ENCODE peak calls at places on chromosomes 4 and X, in nine cellular contexts. D is fibroblast of lung, F is cardiac muscle cell, Y is upper lobe of right lung, A is Peyer's patch, G is stomach, C is HCT116, W is heart left ventricle, Q is colonic mucosa. X is an unnamed sample.

GRCh38 chr4:14856076-14856926 is 146.0 kb upstream of the CPEB2 start:
- DNase-seq in Q (peak; percentile 79), C (peak; percentile 86), W (peak; percentile 31), Y (no peak), A (no peak), G (peak; percentile 58), F (peak; percentile 96), D (peak; percentile 100), X (peak; percentile 21)

GRCh38 chrX:19840899-19841648 is 46.3 kb downstream of the SH3KBP1 start:
- DNase-seq in A (no peak), F (no peak), Q (no peak), C (no peak), D (peak; percentile 18), G (no peak), W (no peak), Y (no peak), X (no peak)

GRCh38 chr4:182478475-182478874 is 235.3 kb downstream of the TENM3 start:
- DNase-seq in A (no peak), W (no peak), C (peak; percentile 16), D (peak; percentile 28), F (peak; percentile 64), Y (no peak), Q (no peak), G (no peak), X (no peak)

GRCh38 chr4:125322363-125322730 is 7.6 kb downstream of the FAT4 start:
- DNase-seq in C (no peak), F (peak; percentile 73), D (peak; percentile 72), A (no peak), G (no peak), Y (no peak), Q (no peak), W (no peak), X (no peak)

GRCh38 chr4:118729287-118730286 is 44.4 kb downstream of the METTL14 start:
- DNase-seq in Y (no peak), F (peak; percentile 59), C (no peak), W (no peak), Q (no peak), D (peak; percentile 82), G (no peak), A (no peak), X (no peak)

GRCh38 chrX:118974908-118975671 is 672 bp downstream of the LONRF3 start:
- DNase-seq in Q (peak; percentile 62), A (peak; percentile 73), F (peak; percentile 30), D (peak; percentile 10), W (peak; percentile 9), Y (peak; percentile 82), C (no peak), G (peak; percentile 68), X (peak; percentile 6)

GRCh38 chr4:98181815-98182214 is 38.5 kb upstream of the STPG2 start:
- DNase-seq in F (peak; percentile 37), W (no peak), A (no peak), Y (no peak), C (no peak), G (no peak), D (peak; percentile 19), Q (no peak), X (no peak)

GRCh38 chr4:54473077-54473545 is 184.6 kb upstream of the KIT start:
- DNase-seq in A (no peak), D (no peak), G (peak; percentile 27), W (no peak), C (no peak), F (no peak), Y (no peak), Q (no peak), X (no peak)

GRCh38 chr4:37383579-37384229 is 139.2 kb downstream of the NWD2 start:
- DNase-seq in D (peak; percentile 6), Y (no peak), C (peak; percentile 36), F (peak; percentile 40), A (no peak), G (no peak), Q (peak; percentile 54), W (no peak), X (peak; percentile 8)

GRCh38 chr4:30912098-30912719 is 192.0 kb downstream of the PCDH7 start:
- DNase-seq in Q (no peak), C (no peak), D (peak; percentile 77), W (no peak), Y (no peak), G (no peak), A (no peak), F (no peak), X (no peak)

GRCh38 chr4:8820178-8821102 is 51.2 kb downstream of the HMX1 start:
- DNase-seq in Y (peak; percentile 40), C (no peak), A (no peak), D (no peak), W (no peak), G (peak; percentile 14), F (no peak), Q (peak; percentile 15), X (no peak)

GRCh38 chr4:2805712-2806391 is 13.0 kb downstream of the SH3BP2 start:
- DNase-seq in C (no peak), W (peak; percentile 76), A (peak; percentile 95), G (peak; percentile 93), Y (peak; percentile 91), D (no peak), Q (peak; percentile 96), F (peak; percentile 29), X (peak; percentile 76)

GRCh38 chr4:183823394-183823793 is 81.7 kb upstream of the STOX2 start:
- DNase-seq in W (no peak), Q (no peak), C (no peak), D (peak; percentile 85), G (no peak), F (peak; percentile 89), Y (no peak), A (no peak), X (no peak)

GRCh38 chrX:145821291-145821897 is 3.8 kb downstream of the SLITRK2 start:
- DNase-seq in C (no peak), Y (no peak), Q (no peak), D (no peak), G (no peak), F (no peak), W (no peak), A (no peak), X (no peak)

GRCh38 chrX:145823132-145823531 is 5.5 kb downstream of the SLITRK2 start:
- DNase-seq in W (no peak), Y (no peak), A (no peak), D (no peak), Q (no peak), C (no peak), G (no peak), F (no peak), X (no peak)

GRCh38 chrX:145821898-145822567 is 4.4 kb downstream of the SLITRK2 start:
- DNase-seq in G (no peak), W (no peak), Q (no peak), D (no peak), Y (no peak), C (no peak), A (no peak), F (no peak), X (no peak)

GRCh38 chrX:145818522-145819075 is 970 bp downstream of the SLITRK2 start:
- DNase-seq in W (no peak), D (no peak), G (no peak), C (no peak), F (no peak), Y (no peak), Q (no peak), A (no peak), X (no peak)

GRCh38 chrX:145820825-145821224 is 3.2 kb downstream of the SLITRK2 start:
- DNase-seq in F (no peak), Y (no peak), D (no peak), W (no peak), Q (no peak), G (no peak), A (no peak), C (no peak), X (no peak)
- H3K27me3 ChIP-seq in F (peaks cover 77% of the 10 kb centered on the region), Y (no peaks in the 10 kb centered on the region), D (peaks cover 2% of the 10 kb centered on the region), W (peaks cover 9% of the 10 kb centered on the region), Q (peaks cover 8% of the 10 kb centered on the region), G (peaks cover 61% of the 10 kb centered on the region), A (no peaks in the 10 kb centered on the region), C (no peaks in the 10 kb centered on the region), X (no peaks in the 10 kb centered on the region)

DNA sequence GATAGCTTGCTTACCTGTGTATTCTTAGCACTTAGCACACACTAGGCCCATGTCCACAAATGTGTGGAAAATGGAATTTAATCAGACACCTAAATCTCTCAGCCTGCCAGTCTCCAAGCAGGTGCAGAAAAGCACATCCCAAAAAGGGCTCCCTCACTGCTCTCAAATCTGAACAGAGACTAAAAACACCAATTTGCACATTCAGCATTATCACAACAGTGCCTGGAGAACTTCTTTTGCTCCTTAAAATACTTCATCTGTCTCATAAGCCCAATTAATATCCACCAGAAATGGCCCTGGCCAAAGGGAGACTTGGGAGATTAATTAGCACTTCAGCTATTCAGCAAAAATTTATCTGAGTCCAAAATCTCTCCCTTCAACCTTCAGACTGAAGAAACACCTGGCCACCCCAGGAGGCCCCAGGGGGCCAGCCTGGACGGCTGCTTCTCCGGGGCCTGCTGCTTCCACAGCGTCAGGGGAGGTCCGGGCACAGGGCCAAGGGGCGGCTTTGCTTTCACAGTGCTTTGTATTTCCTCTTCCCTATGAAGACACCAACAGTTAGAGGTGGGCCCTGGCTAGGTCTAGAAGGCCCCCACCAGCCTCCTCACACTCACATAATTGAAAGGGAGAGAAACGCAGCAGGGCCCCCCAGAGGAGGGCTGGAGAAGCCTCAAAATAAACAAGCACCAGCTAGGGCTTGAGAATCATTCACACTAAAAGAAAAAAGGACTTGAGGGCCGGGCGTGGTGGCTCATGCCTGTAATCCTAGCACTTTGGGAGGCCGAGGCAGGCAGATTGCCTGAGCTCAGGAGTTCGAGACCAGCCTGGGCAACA is 18.0 kb downstream of the SCD5 start:
- DNase-seq in F (peak; percentile 83), D (peak; percentile 73), Y (peak; percentile 78), G (peak; percentile 85), W (peak; percentile 81), Q (peak; percentile 76), C (no peak), A (peak; percentile 72), X (peak; percentile 49)
- TF ChIP-seq CTCF in F (no peak), D (no peak), Y (no peak), G (no peak), W (no peak), Q (no peak), C (no peak), A (no peak), X (no peak)

DNA sequence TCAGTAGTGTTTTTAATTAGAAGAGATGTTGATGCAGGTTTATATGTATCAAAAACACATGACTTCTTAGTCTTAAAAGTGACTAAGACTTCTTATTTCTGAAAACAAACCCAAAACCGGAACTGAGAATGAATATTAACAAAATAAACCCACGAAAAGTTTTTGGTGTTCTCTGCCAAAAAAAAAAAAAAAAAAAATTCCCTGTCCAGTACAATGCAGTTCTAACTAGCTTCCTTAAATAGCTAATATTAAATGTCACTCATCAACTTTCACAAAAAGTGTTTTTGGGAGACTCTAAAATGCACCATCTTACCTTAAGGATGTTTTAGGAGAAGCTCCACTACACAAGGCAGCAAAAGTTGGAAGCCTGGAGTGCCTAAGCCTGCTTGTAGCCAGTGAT is 2.0 kb downstream of the ANKRD37 start:
- DNase-seq in G (no peak), Q (no peak), A (no peak), Y (no peak), F (no peak), D (no peak), C (no peak), W (no peak), X (no peak)
- H3K36me3 ChIP-seq in G (no peaks in the 10 kb centered on the region), Q (peaks cover 6% of the 10 kb centered on the region), A (no peaks in the 10 kb centered on the region), Y (peaks cover 38% of the 10 kb centered on the region), F (peaks cover 29% of the 10 kb centered on the region), D (no peaks in the 10 kb centered on the region), C (peaks cover 7% of the 10 kb centered on the region), W (peaks cover 7% of the 10 kb centered on the region), X (peaks cover 2% of the 10 kb centered on the region)

GRCh38 chr4:94759767-94760211 is 2.0 kb downstream of the BMPR1B start:
- DNase-seq in A (no peak), D (no peak), G (no peak), C (no peak), W (no peak), Y (no peak), Q (no peak), F (no peak), X (no peak)
- H3K27me3 ChIP-seq in A (no peaks in the 10 kb centered on the region), D (peaks cover 18% of the 10 kb centered on the region), G (peaks cover 60% of the 10 kb centered on the region), C (no peaks in the 10 kb centered on the region), W (peaks cover 9% of the 10 kb centered on the region), Y (peaks cover 37% of the 10 kb centered on the region), Q (peaks cover 28% of the 10 kb centered on the region), F (peaks cover 86% of the 10 kb centered on the region), X (no peaks in the 10 kb centered on the region)

X was measured in prostate gland.